ENCODE peak calls at places on chromosomes 3 and 15, in seven cellular contexts. M is GM12892, K is K562, D is SK-N-SH, U is H1, L is HepG2, N is GM12878. Q is an unnamed sample.

GRCh38 chr3:60363817-60364216 is 887.4 kb downstream of the FHIT start:
- DNase-seq in N (no peak), D (no peak), L (no peak), K (no peak), M (no peak), U (no peak), Q (no peak)

GRCh38 chr3:31620656-31621055 is 87.9 kb downstream of the STT3B start:
- DNase-seq in L (no peak), K (no peak), N (no peak), M (no peak), U (no peak), D (no peak), Q (no peak)

GRCh38 chr3:127370906-127371305 is 83.1 kb upstream of the PRR20G start:
- DNase-seq in K (no peak), N (no peak), M (no peak), D (peak; percentile 71), L (no peak), U (no peak), Q (no peak)

GRCh38 chr3:167116120-167116922 is 263.8 kb downstream of the ZBBX start:
- DNase-seq in K (no peak), N (no peak), U (no peak), L (no peak), M (no peak), D (no peak), Q (no peak)

GRCh38 chr3:130894130-130894872 is 417 bp downstream of the ATP2C1 start:
- DNase-seq in K (peak; percentile 50), N (no peak), D (peak; percentile 75), U (no peak), L (peak; percentile 2), M (peak; percentile 17), Q (peak; percentile 18)

GRCh38 chr3:188126931-188127330 is 27.0 kb upstream of the LPP start:
- DNase-seq in U (no peak), L (no peak), K (no peak), N (no peak), D (no peak), M (no peak), Q (no peak)

GRCh38 chr15:100308222-100309007 is 33.4 kb downstream of the ADAMTS17 start:
- DNase-seq in K (no peak), D (no peak), M (no peak), U (no peak), N (no peak), L (no peak), Q (no peak)

GRCh38 chr15:89400121-89400996 is 65.7 kb upstream of the POLG start:
- DNase-seq in D (peak; percentile 85), M (no peak), L (no peak), K (no peak), N (no peak), U (no peak), Q (no peak)

GRCh38 chr15:70852501-70853269 is 1.3 kb downstream of the LARP6 start:
- DNase-seq in K (no peak), D (no peak), M (no peak), U (no peak), N (no peak), L (no peak), Q (no peak)

GRCh38 chr3:43105597-43106292 is at the start of gene POMGNT2:
- DNase-seq in U (peak; percentile 91), L (peak; percentile 73), D (peak; percentile 98), N (peak; percentile 16), K (peak; percentile 97), M (peak; percentile 79), Q (peak; percentile 86)

DNA sequence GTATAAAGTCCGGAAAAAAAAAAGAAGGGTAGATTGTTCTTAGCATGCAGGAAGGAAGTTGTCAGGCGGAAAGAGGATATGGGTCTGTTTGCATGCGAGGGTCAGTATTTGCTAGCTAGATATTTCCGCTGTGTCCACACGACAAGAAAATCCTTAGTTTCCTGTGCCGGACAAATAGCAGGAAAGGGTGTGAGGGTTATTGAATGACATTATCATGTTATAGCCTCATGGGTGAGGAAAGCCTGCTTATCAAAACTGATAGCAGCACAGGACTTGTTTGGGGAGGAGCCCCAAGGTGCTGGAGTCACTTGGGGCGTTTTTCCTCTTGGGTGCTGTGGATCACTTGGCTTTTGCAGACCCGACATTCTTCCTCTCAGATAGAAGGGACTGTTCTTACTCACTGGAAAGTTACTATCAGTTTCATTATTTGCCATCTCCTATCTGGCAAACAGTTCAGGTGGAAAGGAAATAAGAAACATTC is 127.2 kb upstream of the DPH6 start:
- DNase-seq in N (no peak), K (peak; percentile 28), M (peak; percentile 5), D (no peak), L (peak; percentile 39), U (no peak), Q (no peak)
- TF ChIP-seq TAF1 in N (no peak), K (no peak), M (no peak), D (no peak), L (no peak), U (no peak), Q (no peak)

DNA sequence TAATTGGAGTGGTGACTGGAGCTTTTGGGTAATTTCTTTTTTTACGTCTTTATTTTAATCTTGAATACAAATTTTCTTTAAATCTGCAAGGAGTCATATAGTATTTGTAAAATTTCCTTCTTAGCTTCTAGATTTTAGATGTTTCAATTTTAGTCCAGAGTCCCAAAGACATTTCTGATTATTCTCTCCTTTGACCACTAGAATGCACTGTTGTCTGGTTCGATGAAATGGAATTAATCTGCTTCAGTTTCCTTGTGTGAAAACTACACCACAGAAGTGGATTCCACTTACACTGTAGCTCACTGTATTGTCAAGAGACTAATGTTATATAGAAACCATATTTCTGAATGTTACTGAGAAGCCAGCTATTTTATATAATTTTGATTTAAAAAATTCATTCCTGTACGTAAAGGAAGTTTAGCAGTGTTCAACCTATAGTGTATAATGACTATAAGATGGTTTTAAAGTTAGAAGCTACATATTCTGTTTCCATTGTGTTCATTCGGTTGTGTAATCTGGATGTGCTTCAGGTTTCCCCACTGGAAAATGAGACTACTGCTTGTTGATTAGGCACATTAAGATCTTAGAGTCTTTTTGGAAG is 6.1 kb downstream of the GRAMD1C start:
- DNase-seq in M (no peak), D (peak; percentile 47), N (no peak), U (no peak), L (peak; percentile 39), K (no peak), Q (no peak)
- TF ChIP-seq TAF1 in M (no peak), D (no peak), N (no peak), U (no peak), L (no peak), K (no peak), Q (no peak)

GRCh38 chr3:150722267-150722666 is 18.5 kb upstream of the ERICH6 start:
- DNase-seq in L (no peak), K (no peak), N (no peak), M (no peak), D (no peak), U (no peak), Q (no peak)

GRCh38 chr3:150725548-150725947 is 21.8 kb upstream of the ERICH6 start:
- DNase-seq in D (no peak), M (no peak), U (no peak), K (no peak), N (no peak), L (peak; percentile 40), Q (no peak)

GRCh38 chr3:150723946-150724345 is 20.2 kb upstream of the ERICH6 start:
- DNase-seq in D (no peak), K (no peak), N (no peak), U (no peak), L (no peak), M (no peak), Q (no peak)

GRCh38 chr3:150720444-150720843 is 16.7 kb upstream of the ERICH6 start:
- DNase-seq in K (no peak), L (no peak), D (no peak), U (no peak), N (no peak), M (no peak), Q (no peak)

DNA sequence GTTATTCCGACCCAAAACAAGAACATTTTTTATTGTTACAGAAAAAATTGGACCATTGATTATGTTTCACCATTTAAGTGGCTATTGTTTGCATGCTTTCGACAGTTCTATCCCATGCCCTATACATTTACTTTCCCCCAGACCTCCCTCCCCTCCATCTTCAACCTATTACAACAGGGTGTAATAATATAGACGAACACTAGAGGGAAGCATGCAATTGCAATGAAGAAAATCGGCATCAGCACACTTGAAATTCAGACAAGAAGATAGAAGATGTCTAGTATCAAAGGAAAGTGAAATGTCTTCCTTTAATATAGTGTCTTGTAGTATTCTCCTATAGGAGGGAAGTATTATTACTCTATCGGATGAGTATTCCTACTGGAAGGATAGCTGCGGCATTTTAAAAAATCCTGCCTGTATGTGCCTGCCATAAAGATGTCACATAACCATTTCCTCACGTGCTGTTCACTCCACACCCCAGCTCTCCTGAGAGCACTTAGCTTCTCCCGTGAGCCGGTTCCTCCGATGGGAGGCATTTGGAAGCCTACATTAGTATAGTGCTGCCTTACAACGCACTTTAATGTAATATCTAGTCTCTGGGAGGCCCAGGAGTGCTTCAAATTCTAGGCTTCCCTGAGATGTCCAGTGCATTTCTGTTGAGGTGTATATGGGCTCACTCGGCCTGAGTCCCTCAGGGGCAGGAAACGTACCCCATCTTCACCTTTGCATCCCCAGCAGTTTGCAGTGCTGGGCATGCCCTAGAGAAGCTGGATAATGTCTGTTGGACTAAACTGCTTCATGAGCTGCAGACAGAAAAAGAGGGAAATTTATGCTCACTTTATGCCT is 17.8 kb upstream of the ERICH6 start:
- DNase-seq in D (peak; percentile 73), U (no peak), L (peak; percentile 67), K (peak; percentile 71), N (no peak), M (peak; percentile 30), Q (peak; percentile 30)
- TF ChIP-seq TAF1 in D (no peak), U (no peak), L (no peak), K (no peak), N (no peak), M (no peak), Q (no peak)

GRCh38 chr3:78434801-78435200 is 1333.0 kb downstream of the ROBO1 start:
- DNase-seq in M (no peak), K (no peak), U (no peak), N (no peak), L (no peak), D (no peak), Q (no peak)

GRCh38 chr3:78427303-78427702 is 1340.5 kb downstream of the ROBO1 start:
- DNase-seq in U (no peak), L (no peak), M (no peak), K (no peak), N (no peak), D (no peak), Q (no peak)

DNA sequence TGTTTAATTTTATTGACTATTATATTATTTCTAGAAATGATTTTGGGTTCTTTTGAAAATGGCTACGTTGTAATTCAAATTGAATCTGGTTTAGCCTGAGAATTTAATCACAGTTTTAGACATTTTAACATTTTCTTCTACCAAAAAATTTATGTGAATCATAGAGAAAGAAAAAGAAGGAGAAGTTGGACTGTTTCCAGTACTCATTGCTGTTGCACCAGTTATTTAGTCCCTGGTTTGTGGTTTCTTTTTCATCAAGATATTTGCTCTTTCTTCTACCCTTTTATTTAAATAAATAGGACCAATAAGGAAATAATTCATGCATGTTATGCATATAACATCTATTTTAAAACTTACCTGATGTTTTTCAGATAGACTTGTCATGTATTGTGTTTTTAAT is 1337.1 kb downstream of the ROBO1 start:
- DNase-seq in U (no peak), M (no peak), N (no peak), K (no peak), L (no peak), D (no peak), Q (no peak)
- TF ChIP-seq TAF1 in U (no peak), M (no peak), N (no peak), K (no peak), L (no peak), D (no peak), Q (no peak)

Q was measured in GM12891.